ENCODE peak calls at places on chromosomes 12 and 14, in ten cellular contexts. N, O, K, B, Z, V, S, U, X and A are unnamed samples.

GRCh38 chr14:31360919-31361662 is 59.3 kb downstream of the HEATR5A start:
- DNase-seq in B (no peak), K (no peak), V (no peak), S (no peak), N (no peak), U (peak; percentile 64), Z (no peak), X (no peak), O (no peak), A (no peak)

GRCh38 chr14:90534091-90534837 is 137.4 kb downstream of the CALM1 start:
- DNase-seq in X (no peak), K (no peak), S (peak; percentile 52), Z (no peak), U (peak; percentile 22), N (no peak), B (no peak), V (no peak), O (no peak), A (no peak)

GRCh38 chr12:128789356-128789929 is 34.3 kb downstream of the SLC15A4 start:
- DNase-seq in B (no peak), S (no peak), O (no peak), V (no peak), X (no peak), U (no peak), Z (no peak), K (no peak), N (no peak), A (no peak)

GRCh38 chr12:96365604-96366230 is 34.5 kb downstream of the CDK17 start:
- DNase-seq in Z (no peak), O (no peak), X (no peak), S (no peak), B (no peak), K (no peak), N (no peak), V (no peak), U (no peak), A (no peak)

GRCh38 chr14:91323671-91324605 is 79.4 kb upstream of the GPR68 start:
- DNase-seq in K (peak; percentile 92), S (peak; percentile 90), O (peak; percentile 81), B (peak; percentile 18), N (peak; percentile 88), Z (peak; percentile 87), X (peak; percentile 47), U (peak; percentile 46), V (peak; percentile 87), A (peak; percentile 91)

GRCh38 chr12:25557830-25558436 is 4.8 kb upstream of the LMNTD1 start:
- DNase-seq in X (no peak), Z (no peak), B (peak; percentile 54), U (peak; percentile 43), K (peak; percentile 42), N (no peak), O (no peak), V (no peak), S (no peak), A (no peak)

GRCh38 chr12:53200458-53201169 is 6.4 kb downstream of the ITGB7 start:
- DNase-seq in V (no peak), K (no peak), Z (peak; percentile 15), S (no peak), X (no peak), U (no peak), N (no peak), O (no peak), B (no peak), A (no peak)

GRCh38 chr14:42141328-42141727 is 534.7 kb downstream of the LRFN5 start:
- DNase-seq in N (no peak), V (no peak), Z (no peak), X (no peak), B (no peak), U (no peak), O (no peak), S (no peak), K (no peak), A (no peak)

GRCh38 chr12:127987199-127987901 is 279.6 kb upstream of the TMEM132C start:
- DNase-seq in V (no peak), S (no peak), K (peak; percentile 96), B (no peak), N (no peak), X (no peak), Z (no peak), U (no peak), O (no peak), A (no peak)

GRCh38 chr12:49979061-49979586 is 6.4 kb downstream of the AQP6 start:
- DNase-seq in K (no peak), U (no peak), X (no peak), V (no peak), Z (no peak), N (no peak), O (no peak), B (no peak), S (no peak), A (peak; percentile 34)

GRCh38 chr14:33720388-33720787 is 230.5 kb downstream of the EGLN3 start:
- DNase-seq in S (no peak), X (no peak), Z (no peak), U (no peak), N (no peak), V (no peak), K (no peak), O (no peak), B (no peak), A (no peak)

GRCh38 chr12:58877243-58877743 is 43.0 kb downstream of the LRIG3 start:
- DNase-seq in U (peak; percentile 100), O (peak; percentile 29), V (no peak), X (no peak), Z (no peak), K (no peak), B (no peak), S (no peak), N (no peak), A (no peak)

GRCh38 chr12:78764913-78765312 is 99.7 kb upstream of the SYT1 start:
- DNase-seq in X (no peak), N (no peak), Z (no peak), K (no peak), V (no peak), B (no peak), O (no peak), S (no peak), U (no peak), A (no peak)

GRCh38 chr12:91562476-91562875 is 379.9 kb upstream of the DCN start:
- DNase-seq in O (no peak), V (no peak), N (no peak), X (no peak), K (no peak), S (no peak), B (no peak), U (peak; percentile 2), Z (no peak), A (no peak)

GRCh38 chr14:36662543-36663403 is 1.1 kb downstream of the PAX9 start:
- DNase-seq in B (no peak), K (no peak), S (no peak), U (no peak), V (no peak), N (no peak), Z (peak; percentile 56), X (no peak), O (no peak), A (no peak)

DNA sequence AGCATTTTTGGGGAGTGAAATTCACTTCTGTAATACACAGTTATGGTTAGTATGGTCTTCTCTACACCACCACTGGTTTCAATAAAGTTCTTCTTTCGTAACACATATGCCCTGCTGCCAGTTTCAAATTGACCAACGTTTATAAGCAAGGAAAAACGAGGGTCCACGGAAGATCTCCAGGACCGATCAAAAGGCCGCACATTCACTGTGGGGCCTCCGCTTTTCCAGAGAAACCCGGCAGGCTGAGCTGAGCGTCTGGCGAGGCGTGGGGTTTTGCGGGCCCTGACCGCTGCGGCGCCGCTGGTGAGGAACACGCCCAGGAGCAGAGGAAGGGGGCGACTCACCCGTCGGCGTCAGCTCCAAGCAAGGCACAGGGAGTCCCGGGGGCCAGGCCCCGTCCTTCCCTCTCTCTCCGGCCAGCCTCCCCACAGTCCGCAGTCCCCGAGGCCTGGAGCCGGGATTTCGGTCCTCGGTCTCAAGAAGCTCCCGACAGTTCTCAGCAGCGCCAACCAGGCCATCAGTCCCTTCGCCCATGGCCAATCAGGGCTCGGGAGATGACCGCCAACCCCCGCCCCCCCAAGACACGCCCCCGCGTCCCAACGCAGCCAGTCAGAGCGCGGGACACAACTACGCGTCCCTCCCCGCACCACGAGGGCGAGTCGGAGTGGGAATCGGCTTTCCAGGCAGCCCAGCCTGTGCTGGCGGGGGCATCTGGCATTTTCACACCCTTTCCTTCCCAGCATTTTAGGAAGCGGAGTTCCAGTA is at the start of gene MTERF2:
- DNase-seq in Z (peak; percentile 92), O (peak; percentile 86), K (peak; percentile 95), B (peak; percentile 83), V (peak; percentile 92), S (peak; percentile 95), U (peak; percentile 90), X (peak; percentile 77), N (peak; percentile 91), A (peak; percentile 92)
- TF ChIP-seq POLR2A in Z (peak; percentile 48), O (peak; percentile 18), K (peak; percentile 90), B (no peak), V (peak; percentile 71), S (no peak), U (peak; percentile 77), X (no peak), N (peak; percentile 82), A (no peak)

DNA sequence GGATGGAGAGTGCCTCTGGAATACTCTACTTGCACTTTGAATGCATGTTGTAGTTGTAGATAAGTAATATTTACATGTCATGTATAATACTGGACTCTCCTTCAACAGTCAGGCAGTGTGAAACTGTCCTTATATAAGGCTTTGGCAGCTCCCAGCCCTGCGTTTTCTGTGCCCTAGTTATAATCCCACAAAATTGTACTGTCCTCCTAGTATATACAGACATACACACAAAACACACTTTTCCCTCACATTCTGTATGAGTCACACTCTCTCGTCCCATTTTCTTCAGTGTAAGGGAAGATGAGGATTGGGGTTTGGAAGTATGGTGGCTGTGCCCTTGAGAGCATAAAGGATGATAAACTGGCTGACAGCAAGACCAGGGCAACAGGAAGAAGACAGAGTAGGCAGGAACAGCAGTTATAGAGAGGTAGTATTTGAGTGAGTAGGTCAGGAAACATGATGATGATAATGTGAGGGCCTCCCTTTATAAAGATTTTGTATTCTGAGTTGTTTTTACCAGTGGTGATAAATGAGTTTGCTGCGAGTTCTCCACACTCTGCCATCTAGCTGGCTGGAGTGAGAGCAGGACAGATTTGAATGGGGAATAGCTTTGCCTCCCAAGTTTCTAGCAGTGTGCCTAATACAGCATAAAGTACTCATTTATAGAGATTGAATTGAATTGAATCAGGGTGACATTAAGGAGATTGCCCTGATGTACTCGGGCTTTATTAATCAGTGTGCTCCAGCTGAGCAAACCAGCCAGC is 5.0 kb downstream of the CREBL2 start:
- DNase-seq in N (no peak), X (no peak), U (peak; percentile 44), K (no peak), B (no peak), Z (no peak), V (no peak), O (no peak), S (no peak), A (no peak)
- H3K4me3 ChIP-seq in N (no peak overlapping the region), X (no peak overlapping the region), U (no peak overlapping the region), K (no peak overlapping the region), B (no peak overlapping the region), Z (no peak overlapping the region), V (no peak overlapping the region), O (no peak overlapping the region), S (no peak overlapping the region), A (no peak overlapping the region)

GRCh38 chr14:59188461-59189280 is at the start of gene DAAM1:
- DNase-seq in V (peak; percentile 96), O (peak; percentile 96), Z (peak; percentile 96), S (peak; percentile 98), N (peak; percentile 97), X (peak; percentile 95), K (peak; percentile 99), U (peak; percentile 98), B (peak; percentile 93), A (peak; percentile 99)
- TF ChIP-seq POLR2A in V (peak; percentile 97), O (peak; percentile 95), Z (peak; percentile 89), S (peak; percentile 96), N (peak; percentile 98), X (peak; percentile 73), K (peak; percentile 99), U (peak; percentile 72), B (peak; percentile 69), A (no peak)

GRCh38 chr14:58082011-58082410 is 70.0 kb downstream of the ARMH4 start:
- DNase-seq in S (no peak), N (no peak), U (peak; percentile 51), K (no peak), X (no peak), Z (no peak), V (no peak), B (no peak), O (no peak), A (no peak)
- H3K4me3 ChIP-seq in S (no peak overlapping the region), N (no peak overlapping the region), U (no peak overlapping the region), K (no peak overlapping the region), X (no peak overlapping the region), Z (no peak overlapping the region), V (no peak overlapping the region), B (no peak overlapping the region), O (no peak overlapping the region), A (no peak overlapping the region)